ENCODE peak calls at places on chromosomes 13 and 19, in five cellular contexts. One of them, this sample, is unnamed.

GRCh38 chr13:113833111-113833830 is 30.6 kb downstream of the GAS6 start:
- DNase-seq in lower lobe of right lung: peak; percentile 43
- DNase-seq in tibial nerve: no peak
- DNase-seq in stomach: no peak
- DNase-seq in esophagus squamous epithelium: no peak
- DNase-seq in this sample: no peak

GRCh38 chr19:49214701-49215100 is 57.1 kb downstream of the TRPM4 start:
- DNase-seq in tibial nerve: no peak
- DNase-seq in esophagus squamous epithelium: no peak
- DNase-seq in lower lobe of right lung: no peak
- DNase-seq in stomach: no peak
- DNase-seq in this sample: no peak

GRCh38 chr13:44068169-44068568 is 188.5 kb downstream of the LACC1 start:
- DNase-seq in tibial nerve: no peak
- DNase-seq in esophagus squamous epithelium: no peak
- DNase-seq in stomach: no peak
- DNase-seq in lower lobe of right lung: no peak
- DNase-seq in this sample: no peak

GRCh38 chr13:67258482-67258881 is 28.3 kb upstream of the PCDH9 start:
- DNase-seq in stomach: no peak
- DNase-seq in tibial nerve: no peak
- DNase-seq in lower lobe of right lung: no peak
- DNase-seq in esophagus squamous epithelium: no peak
- DNase-seq in this sample: no peak

GRCh38 chr19:37329686-37330085 is 41.2 kb upstream of the ZNF527 start:
- DNase-seq in lower lobe of right lung: no peak
- DNase-seq in esophagus squamous epithelium: no peak
- DNase-seq in tibial nerve: no peak
- DNase-seq in stomach: no peak
- DNase-seq in this sample: no peak

GRCh38 chr19:40756502-40757110 is 5.6 kb downstream of the SNRPA start:
- DNase-seq in stomach: no peak
- DNase-seq in tibial nerve: no peak
- DNase-seq in esophagus squamous epithelium: no peak
- DNase-seq in lower lobe of right lung: no peak
- DNase-seq in this sample: no peak

GRCh38 chr13:32316476-32316875 is 1.2 kb downstream of the BRCA2 start:
- DNase-seq in stomach: no peak
- DNase-seq in lower lobe of right lung: no peak
- DNase-seq in tibial nerve: no peak
- DNase-seq in esophagus squamous epithelium: no peak
- DNase-seq in this sample: no peak

GRCh38 chr19:34282611-34283519 is 28.5 kb downstream of the GARRE1 start:
- DNase-seq in tibial nerve: no peak
- DNase-seq in stomach: peak; percentile 29
- DNase-seq in lower lobe of right lung: no peak
- DNase-seq in esophagus squamous epithelium: no peak
- DNase-seq in this sample: no peak

GRCh38 chr19:35380450-35381124 is 9.7 kb downstream of the GPR42 start:
- DNase-seq in esophagus squamous epithelium: no peak
- DNase-seq in lower lobe of right lung: no peak
- DNase-seq in tibial nerve: no peak
- DNase-seq in stomach: peak; percentile 35
- DNase-seq in this sample: no peak

GRCh38 chr19:7856679-7857663 is 17.2 kb downstream of the PRR36 start:
- DNase-seq in stomach: no peak
- DNase-seq in esophagus squamous epithelium: no peak
- DNase-seq in tibial nerve: no peak
- DNase-seq in lower lobe of right lung: no peak
- DNase-seq in this sample: no peak

GRCh38 chr13:51838235-51838846 is 6.6 kb downstream of the TMEM272 start:
- DNase-seq in lower lobe of right lung: no peak
- DNase-seq in esophagus squamous epithelium: no peak
- DNase-seq in stomach: no peak
- DNase-seq in tibial nerve: no peak
- DNase-seq in this sample: no peak

GRCh38 chr13:113860579-113861432 is 3.1 kb downstream of the GAS6 start:
- DNase-seq in stomach: peak; percentile 82
- DNase-seq in tibial nerve: no peak
- DNase-seq in lower lobe of right lung: peak; percentile 66
- DNase-seq in esophagus squamous epithelium: no peak
- DNase-seq in this sample: no peak

GRCh38 chr19:40249781-40250180 is 23.3 kb upstream of the CCNP start:
- DNase-seq in stomach: no peak
- DNase-seq in lower lobe of right lung: no peak
- DNase-seq in esophagus squamous epithelium: no peak
- DNase-seq in tibial nerve: no peak
- DNase-seq in this sample: no peak

GRCh38 chr19:42214810-42215209 is 2.7 kb downstream of the DEDD2 start:
- DNase-seq in stomach: no peak
- DNase-seq in tibial nerve: no peak
- DNase-seq in lower lobe of right lung: no peak
- DNase-seq in esophagus squamous epithelium: no peak
- DNase-seq in this sample: no peak

GRCh38 chr19:42216653-42217521 is 590 bp downstream of the DEDD2 start:
- DNase-seq in lower lobe of right lung: peak; percentile 66
- DNase-seq in stomach: peak; percentile 51
- DNase-seq in esophagus squamous epithelium: no peak
- DNase-seq in tibial nerve: no peak
- DNase-seq in this sample: peak; percentile 54

GRCh38 chr19:42220751-42221097 is 612 bp downstream of the ZNF526 start:
- DNase-seq in stomach: no peak
- DNase-seq in lower lobe of right lung: no peak
- DNase-seq in esophagus squamous epithelium: no peak
- DNase-seq in tibial nerve: no peak
- DNase-seq in this sample: no peak

GRCh38 chr19:42219812-42220750 is at the start of gene ZNF526:
- DNase-seq in lower lobe of right lung: peak; percentile 98
- DNase-seq in tibial nerve: peak; percentile 96
- DNase-seq in esophagus squamous epithelium: peak; percentile 81
- DNase-seq in stomach: peak; percentile 98
- DNase-seq in this sample: peak; percentile 94

GRCh38 chr19:42217522-42218442 is at the start of gene DEDD2:
- DNase-seq in stomach: peak; percentile 99
- DNase-seq in esophagus squamous epithelium: peak; percentile 83
- DNase-seq in tibial nerve: peak; percentile 94
- DNase-seq in lower lobe of right lung: peak; percentile 98
- DNase-seq in this sample: peak; percentile 100
- TF ChIP-seq CTCF in stomach: no peak
- TF ChIP-seq CTCF in esophagus squamous epithelium: no peak
- TF ChIP-seq CTCF in tibial nerve: no peak
- TF ChIP-seq CTCF in lower lobe of right lung: no peak
- TF ChIP-seq CTCF in this sample: no peak

DNA sequence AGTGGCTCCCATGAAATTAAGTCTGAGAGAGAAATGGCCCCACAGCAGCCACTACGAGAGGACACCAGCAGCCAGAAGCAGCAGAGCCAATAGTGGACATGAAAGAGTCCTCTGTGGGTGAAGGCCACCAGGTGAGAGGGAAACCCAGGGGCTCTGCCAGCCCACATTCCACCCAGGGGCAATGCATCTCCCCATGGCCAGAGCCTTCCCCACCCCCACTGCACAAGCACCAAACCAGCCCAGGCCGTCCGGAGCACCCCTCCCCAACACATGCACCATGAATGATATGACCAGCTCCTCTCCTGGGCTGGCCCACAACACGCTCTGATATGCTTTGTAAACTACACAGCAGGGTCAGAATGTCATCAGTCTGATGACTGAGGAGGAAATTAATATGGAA is 66.9 kb downstream of the TSHZ3 start:
- DNase-seq in esophagus squamous epithelium: no peak
- DNase-seq in tibial nerve: no peak
- DNase-seq in lower lobe of right lung: no peak
- DNase-seq in stomach: no peak
- DNase-seq in this sample: no peak
- H3K27me3 ChIP-seq in esophagus squamous epithelium: no peaks in the 10 kb centered on the region
- H3K27me3 ChIP-seq in tibial nerve: no peaks in the 10 kb centered on the region
- H3K27me3 ChIP-seq in lower lobe of right lung: no peaks in the 10 kb centered on the region
- H3K27me3 ChIP-seq in stomach: no peaks in the 10 kb centered on the region
- H3K27me3 ChIP-seq in this sample: no peaks in the 10 kb centered on the region

DNA sequence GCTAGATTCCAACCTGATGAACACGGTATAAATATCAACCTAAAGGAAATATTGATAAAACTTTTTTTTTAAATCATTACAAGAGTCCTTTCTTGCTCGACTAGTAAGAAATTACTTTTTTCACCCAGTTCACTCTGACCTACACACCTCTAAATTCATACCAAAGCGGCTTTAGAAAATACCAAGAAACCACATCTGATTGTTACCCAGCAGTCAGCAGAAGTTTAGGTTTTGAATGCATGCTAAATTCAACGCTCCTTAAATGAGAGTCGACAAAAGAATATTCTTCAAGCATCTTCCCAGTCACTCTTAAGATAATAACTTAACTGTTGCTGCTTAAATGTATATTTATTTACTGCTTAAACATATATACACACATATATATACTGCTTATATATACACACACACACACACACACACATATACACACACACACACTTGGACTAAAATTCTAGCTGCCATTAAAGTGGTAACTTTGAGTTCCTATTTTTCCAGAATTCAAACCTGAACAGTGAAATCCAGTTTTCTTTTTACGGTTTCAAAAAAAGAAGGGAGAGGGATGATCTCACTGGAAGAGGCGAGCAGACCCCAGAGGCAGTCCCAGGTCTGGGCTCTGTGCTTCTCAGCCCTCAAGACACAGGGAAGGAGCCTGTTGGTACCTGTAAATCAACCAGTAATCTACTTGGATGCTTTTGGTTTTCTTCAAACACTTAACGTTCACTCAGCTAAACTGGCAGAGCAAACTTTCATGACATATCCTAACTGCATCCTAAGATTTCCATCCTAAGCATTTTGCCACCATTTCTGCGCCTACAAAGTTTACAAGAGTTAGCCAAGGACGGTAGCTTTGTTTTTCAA is 1.7 kb downstream of the STK24 start:
- DNase-seq in stomach: no peak
- DNase-seq in lower lobe of right lung: no peak
- DNase-seq in esophagus squamous epithelium: no peak
- DNase-seq in tibial nerve: no peak
- DNase-seq in this sample: no peak
- H3K4me1 ChIP-seq in stomach: peaks cover 26% of the 10 kb centered on the region
- H3K4me1 ChIP-seq in lower lobe of right lung: peaks cover 62% of the 10 kb centered on the region
- H3K4me1 ChIP-seq in esophagus squamous epithelium: peaks cover 67% of the 10 kb centered on the region
- H3K4me1 ChIP-seq in tibial nerve: peaks cover 42% of the 10 kb centered on the region
- H3K4me1 ChIP-seq in this sample: peaks cover 56% of the 10 kb centered on the region

DNA sequence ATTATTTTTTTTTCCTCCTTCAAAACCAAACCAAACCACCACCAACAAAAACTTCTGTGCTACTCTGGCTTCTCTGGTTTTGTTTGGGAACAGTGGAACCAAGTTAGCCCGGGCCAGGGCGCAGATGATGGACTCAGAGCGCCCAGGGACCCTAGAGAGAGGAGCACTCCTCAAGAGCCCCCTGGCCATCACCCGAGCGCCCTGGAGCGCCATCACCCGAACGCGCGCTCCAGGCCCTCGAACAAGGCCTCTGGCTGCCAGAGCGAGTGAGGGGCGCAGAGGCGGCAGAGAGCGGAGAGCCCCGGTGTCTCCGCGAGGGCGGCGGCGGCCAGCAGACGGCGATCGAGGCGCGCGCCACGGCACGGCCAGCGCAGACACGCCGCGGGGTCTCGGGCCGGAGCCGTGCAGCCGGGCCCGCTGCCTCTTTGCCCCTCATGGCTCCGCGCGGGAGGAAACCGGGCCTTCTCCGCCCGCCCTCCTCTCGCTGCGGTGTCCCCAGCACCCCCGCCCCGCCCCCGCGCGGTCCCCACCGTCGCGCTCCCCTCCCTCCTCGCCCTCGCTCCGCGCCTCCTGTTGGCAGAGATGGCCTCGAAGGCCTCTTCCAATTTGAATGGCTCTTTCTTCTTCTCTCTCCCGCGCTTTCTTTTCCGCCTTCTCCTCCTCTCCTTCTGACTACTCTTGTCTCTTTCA is 4.2 kb upstream of the SOX1 start:
- DNase-seq in lower lobe of right lung: no peak
- DNase-seq in esophagus squamous epithelium: no peak
- DNase-seq in tibial nerve: no peak
- DNase-seq in stomach: no peak
- DNase-seq in this sample: no peak
- TF ChIP-seq CTCF in lower lobe of right lung: no peak
- TF ChIP-seq CTCF in esophagus squamous epithelium: no peak
- TF ChIP-seq CTCF in tibial nerve: peak; percentile 19
- TF ChIP-seq CTCF in stomach: no peak
- TF ChIP-seq CTCF in this sample: no peak

DNA sequence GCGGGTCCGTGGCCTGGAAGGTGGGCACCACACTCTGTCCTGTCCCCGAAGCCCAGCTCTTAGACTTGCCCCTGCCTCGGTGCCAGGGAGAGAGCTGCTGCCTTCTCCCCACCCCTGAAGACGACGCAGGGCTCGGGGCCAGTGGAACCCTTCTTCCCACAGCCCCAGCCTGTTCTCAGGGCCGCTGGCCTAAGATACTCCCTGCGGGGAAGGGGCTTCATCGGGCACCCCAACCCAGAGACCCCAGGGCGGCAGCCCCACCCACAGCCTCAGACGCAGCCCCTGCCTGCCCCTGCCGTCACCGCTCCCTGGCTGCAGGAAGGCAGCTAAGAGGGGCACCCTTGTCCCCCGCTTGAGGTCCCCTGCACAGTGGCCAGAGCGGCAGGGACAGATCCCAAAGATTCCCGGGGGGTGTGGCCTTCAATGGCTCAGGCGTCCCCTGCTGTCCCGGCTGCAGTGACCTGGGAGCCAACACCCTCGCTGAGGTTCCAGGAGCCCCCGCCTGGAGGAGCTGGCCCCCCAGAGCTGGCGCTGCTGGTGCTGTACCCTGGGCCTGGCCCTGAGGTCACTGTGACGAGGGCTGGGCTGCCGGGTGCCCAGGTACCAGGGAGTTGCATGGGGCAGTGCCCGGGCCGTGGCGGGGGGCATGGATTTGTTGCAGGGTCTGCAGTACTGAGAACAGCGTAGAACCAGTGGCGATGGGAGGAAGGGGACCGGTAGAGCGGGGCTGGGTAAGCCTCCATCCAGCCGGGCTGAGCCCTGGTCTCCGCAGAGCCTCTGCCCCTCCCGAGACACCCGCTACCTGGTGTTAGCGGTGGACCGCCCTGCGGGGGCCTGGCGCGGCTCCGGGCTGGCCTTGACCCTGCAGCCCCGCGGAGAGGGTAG is 999 bp downstream of the AMH start:
- DNase-seq in tibial nerve: no peak
- DNase-seq in esophagus squamous epithelium: no peak
- DNase-seq in stomach: no peak
- DNase-seq in lower lobe of right lung: no peak
- DNase-seq in this sample: no peak
- H3K27me3 ChIP-seq in tibial nerve: no peaks in the 10 kb centered on the region
- H3K27me3 ChIP-seq in esophagus squamous epithelium: peaks cover 33% of the 10 kb centered on the region
- H3K27me3 ChIP-seq in stomach: peaks cover 53% of the 10 kb centered on the region
- H3K27me3 ChIP-seq in lower lobe of right lung: peaks cover 53% of the 10 kb centered on the region
- H3K27me3 ChIP-seq in this sample: peaks cover 16% of the 10 kb centered on the region

This sample was measured in CD8-positive, alpha-beta T cell.